ENCODE peak calls at places on chromosomes 12 and 14, in four cellular contexts. One of them, this sample, is unnamed.
A peak's percentile ranks its signal among the peaks of the same experiment; 100 is the strongest.

GRCh38 chr14:42428996-42429395 is 822.3 kb downstream of the LRFN5 start:
- DNase-seq in endothelial cell of umbilical vein: no peak
- DNase-seq in GM12878: peak; percentile 59
- DNase-seq in A549: no peak
- DNase-seq in this sample: no peak

GRCh38 chr12:85558684-85559083 is 277.5 kb downstream of the RASSF9 start:
- DNase-seq in A549: no peak
- DNase-seq in endothelial cell of umbilical vein: no peak
- DNase-seq in GM12878: no peak
- DNase-seq in this sample: no peak

GRCh38 chr12:124480469-124481256 is 86.7 kb downstream of the NCOR2 start:
- DNase-seq in GM12878: peak; percentile 84
- DNase-seq in A549: peak; percentile 28
- DNase-seq in endothelial cell of umbilical vein: no peak
- DNase-seq in this sample: no peak

GRCh38 chr12:125105600-125105999 is 40.4 kb downstream of the AACS start:
- DNase-seq in GM12878: no peak
- DNase-seq in endothelial cell of umbilical vein: no peak
- DNase-seq in A549: no peak
- DNase-seq in this sample: no peak

GRCh38 chr14:105168496-105168978 is at the start of gene JAG2:
- DNase-seq in endothelial cell of umbilical vein: peak; percentile 33
- DNase-seq in A549: peak; percentile 69
- DNase-seq in GM12878: no peak
- DNase-seq in this sample: no peak

GRCh38 chr12:124241776-124242528 is 52.9 kb upstream of the RFLNA start:
- DNase-seq in endothelial cell of umbilical vein: no peak
- DNase-seq in GM12878: no peak
- DNase-seq in A549: no peak
- DNase-seq in this sample: no peak

GRCh38 chr14:64114166-64114565 is 180.0 kb downstream of the ESR2 start:
- DNase-seq in endothelial cell of umbilical vein: no peak
- DNase-seq in A549: no peak
- DNase-seq in GM12878: no peak
- DNase-seq in this sample: peak; percentile 93

GRCh38 chr12:75954076-75954475 is 77.5 kb downstream of the PHLDA1 start:
- DNase-seq in endothelial cell of umbilical vein: peak; percentile 58
- DNase-seq in GM12878: no peak
- DNase-seq in A549: peak; percentile 92
- DNase-seq in this sample: no peak

GRCh38 chr14:62101189-62101588 is 339.0 kb downstream of the SNAPC1 start:
- DNase-seq in endothelial cell of umbilical vein: no peak
- DNase-seq in GM12878: no peak
- DNase-seq in A549: no peak
- DNase-seq in this sample: no peak

GRCh38 chr12:128077917-128078298 is 189.1 kb upstream of the TMEM132C start:
- DNase-seq in A549: no peak
- DNase-seq in GM12878: no peak
- DNase-seq in endothelial cell of umbilical vein: no peak
- DNase-seq in this sample: no peak

GRCh38 chr14:76376878-76377523 is 1.1 kb downstream of the ESRRB start:
- DNase-seq in GM12878: no peak
- DNase-seq in A549: no peak
- DNase-seq in endothelial cell of umbilical vein: no peak
- DNase-seq in this sample: no peak

GRCh38 chr14:21874167-21874566 is 200.5 kb upstream of the OR4E1 start:
- DNase-seq in GM12878: no peak
- DNase-seq in A549: no peak
- DNase-seq in endothelial cell of umbilical vein: peak; percentile 60
- DNase-seq in this sample: no peak

GRCh38 chr12:62346817-62347216 is 86.6 kb downstream of the USP15 start:
- DNase-seq in endothelial cell of umbilical vein: no peak
- DNase-seq in A549: no peak
- DNase-seq in GM12878: no peak
- DNase-seq in this sample: no peak

GRCh38 chr12:10094648-10095047 is 4.1 kb downstream of the CLEC1A start:
- DNase-seq in A549: no peak
- DNase-seq in endothelial cell of umbilical vein: no peak
- DNase-seq in GM12878: no peak
- DNase-seq in this sample: no peak

GRCh38 chr14:51643137-51643536 is 8.6 kb upstream of the FRMD6 start:
- DNase-seq in GM12878: no peak
- DNase-seq in A549: no peak
- DNase-seq in endothelial cell of umbilical vein: no peak
- DNase-seq in this sample: no peak

GRCh38 chr12:1919284-1919683 is 832 bp upstream of the CACNA2D4 start:
- DNase-seq in A549: no peak
- DNase-seq in endothelial cell of umbilical vein: no peak
- DNase-seq in GM12878: no peak
- DNase-seq in this sample: peak; percentile 21

GRCh38 chr12:1918875-1919236 is 404 bp upstream of the CACNA2D4 start:
- DNase-seq in endothelial cell of umbilical vein: no peak
- DNase-seq in A549: no peak
- DNase-seq in GM12878: no peak
- DNase-seq in this sample: no peak

GRCh38 chr12:1918081-1918874 is at the start of gene CACNA2D4:
- DNase-seq in endothelial cell of umbilical vein: no peak
- DNase-seq in GM12878: no peak
- DNase-seq in A549: no peak
- DNase-seq in this sample: peak; percentile 87

GRCh38 chr12:1916396-1917171 is 1.9 kb downstream of the CACNA2D4 start:
- DNase-seq in endothelial cell of umbilical vein: no peak
- DNase-seq in A549: no peak
- DNase-seq in GM12878: no peak
- DNase-seq in this sample: peak; percentile 23

GRCh38 chr12:1917172-1918070 is 1.0 kb downstream of the CACNA2D4 start:
- DNase-seq in endothelial cell of umbilical vein: no peak
- DNase-seq in A549: no peak
- DNase-seq in GM12878: no peak
- DNase-seq in this sample: peak; percentile 88
- TF ChIP-seq POLR2A in endothelial cell of umbilical vein: no peak
- TF ChIP-seq POLR2A in A549: no peak
- TF ChIP-seq POLR2A in GM12878: no peak
- TF ChIP-seq POLR2A in this sample: peak; percentile 19

GRCh38 chr12:120688527-120689071 is 1.6 kb downstream of the MLEC start:
- DNase-seq in endothelial cell of umbilical vein: peak; percentile 72
- DNase-seq in A549: no peak
- DNase-seq in GM12878: no peak
- DNase-seq in this sample: peak; percentile 84

GRCh38 chr12:120687570-120688289 is 781 bp downstream of the MLEC start:
- DNase-seq in GM12878: no peak
- DNase-seq in A549: no peak
- DNase-seq in endothelial cell of umbilical vein: peak; percentile 46
- DNase-seq in this sample: peak; percentile 63

GRCh38 chr12:120690978-120691377 is 4.0 kb downstream of the MLEC start:
- DNase-seq in endothelial cell of umbilical vein: no peak
- DNase-seq in GM12878: no peak
- DNase-seq in A549: no peak
- DNase-seq in this sample: no peak

GRCh38 chr12:120689397-120690082 is 2.6 kb downstream of the MLEC start:
- DNase-seq in GM12878: no peak
- DNase-seq in endothelial cell of umbilical vein: no peak
- DNase-seq in A549: no peak
- DNase-seq in this sample: peak; percentile 37

GRCh38 chr12:120690083-120690450 is 3.1 kb downstream of the MLEC start:
- DNase-seq in endothelial cell of umbilical vein: no peak
- DNase-seq in A549: no peak
- DNase-seq in GM12878: no peak
- DNase-seq in this sample: no peak
- TF ChIP-seq MYC in endothelial cell of umbilical vein: no peak
- TF ChIP-seq MYC in A549: no peak
- TF ChIP-seq MYC in GM12878: no peak
- TF ChIP-seq MYC in this sample: no peak

GRCh38 chr14:50084666-50085065 is 31.7 kb downstream of the VCPKMT start:
- DNase-seq in GM12878: no peak
- DNase-seq in A549: no peak
- DNase-seq in endothelial cell of umbilical vein: no peak
- DNase-seq in this sample: no peak

GRCh38 chr14:50085570-50086315 is 30.6 kb downstream of the VCPKMT start:
- DNase-seq in GM12878: peak; percentile 95
- DNase-seq in endothelial cell of umbilical vein: no peak
- DNase-seq in A549: no peak
- DNase-seq in this sample: no peak

GRCh38 chr14:50082308-50082742 is 34.0 kb downstream of the VCPKMT start:
- DNase-seq in A549: no peak
- DNase-seq in GM12878: no peak
- DNase-seq in endothelial cell of umbilical vein: no peak
- DNase-seq in this sample: no peak

GRCh38 chr14:50083467-50084337 is 32.7 kb downstream of the VCPKMT start:
- DNase-seq in A549: no peak
- DNase-seq in endothelial cell of umbilical vein: no peak
- DNase-seq in GM12878: no peak
- DNase-seq in this sample: no peak

GRCh38 chr14:50082784-50083466 is 33.4 kb downstream of the VCPKMT start:
- DNase-seq in GM12878: peak; percentile 92
- DNase-seq in A549: no peak
- DNase-seq in endothelial cell of umbilical vein: no peak
- DNase-seq in this sample: peak; percentile 23
- TF ChIP-seq POLR2A in GM12878: no peak
- TF ChIP-seq POLR2A in A549: no peak
- TF ChIP-seq POLR2A in endothelial cell of umbilical vein: no peak
- TF ChIP-seq POLR2A in this sample: no peak

GRCh38 chr12:89706551-89707348 is 1.9 kb downstream of the ATP2B1 start:
- DNase-seq in endothelial cell of umbilical vein: peak; percentile 27
- DNase-seq in GM12878: no peak
- DNase-seq in A549: peak; percentile 53
- DNase-seq in this sample: no peak
- TF ChIP-seq MYC in endothelial cell of umbilical vein: no peak
- TF ChIP-seq MYC in GM12878: no peak
- TF ChIP-seq MYC in A549: no peak
- TF ChIP-seq MYC in this sample: no peak

GRCh38 chr14:93974833-93975232 is 1.5 kb downstream of the ASB2 start:
- DNase-seq in endothelial cell of umbilical vein: no peak
- DNase-seq in GM12878: no peak
- DNase-seq in A549: no peak
- DNase-seq in this sample: peak; percentile 74

GRCh38 chr14:93972618-93973205 is 3.7 kb downstream of the ASB2 start:
- DNase-seq in A549: no peak
- DNase-seq in endothelial cell of umbilical vein: no peak
- DNase-seq in GM12878: no peak
- DNase-seq in this sample: no peak

GRCh38 chr14:93974299-93974698 is 2.1 kb downstream of the ASB2 start:
- DNase-seq in A549: no peak
- DNase-seq in endothelial cell of umbilical vein: no peak
- DNase-seq in GM12878: no peak
- DNase-seq in this sample: no peak

GRCh38 chr14:93971635-93972027 is 4.7 kb downstream of the ASB2 start:
- DNase-seq in endothelial cell of umbilical vein: no peak
- DNase-seq in A549: no peak
- DNase-seq in GM12878: no peak
- DNase-seq in this sample: no peak

DNA sequence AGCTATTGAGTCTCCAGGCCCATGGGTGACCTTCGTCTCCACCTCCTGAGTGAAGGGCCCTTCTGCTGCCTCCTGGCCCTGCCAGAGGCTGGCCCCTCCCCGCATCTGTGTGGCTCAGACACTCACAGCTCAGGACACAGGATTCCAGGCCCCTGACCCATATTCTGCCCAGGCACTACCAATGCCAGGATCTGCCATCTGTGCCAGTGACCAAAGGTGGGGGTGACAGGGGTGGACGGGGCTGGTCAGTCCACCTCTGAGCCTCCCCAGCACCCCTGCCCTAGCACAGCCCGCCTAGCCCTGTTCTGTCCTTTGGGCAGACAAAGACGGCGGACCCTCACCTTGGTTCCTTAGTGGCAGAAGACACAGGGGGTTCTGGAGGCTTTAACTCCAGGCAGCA is 2.8 kb downstream of the ASB2 start:
- DNase-seq in endothelial cell of umbilical vein: no peak
- DNase-seq in GM12878: no peak
- DNase-seq in A549: no peak
- DNase-seq in this sample: no peak
- TF ChIP-seq POLR2A in endothelial cell of umbilical vein: no peak
- TF ChIP-seq POLR2A in GM12878: no peak
- TF ChIP-seq POLR2A in A549: no peak
- TF ChIP-seq POLR2A in this sample: no peak

DNA sequence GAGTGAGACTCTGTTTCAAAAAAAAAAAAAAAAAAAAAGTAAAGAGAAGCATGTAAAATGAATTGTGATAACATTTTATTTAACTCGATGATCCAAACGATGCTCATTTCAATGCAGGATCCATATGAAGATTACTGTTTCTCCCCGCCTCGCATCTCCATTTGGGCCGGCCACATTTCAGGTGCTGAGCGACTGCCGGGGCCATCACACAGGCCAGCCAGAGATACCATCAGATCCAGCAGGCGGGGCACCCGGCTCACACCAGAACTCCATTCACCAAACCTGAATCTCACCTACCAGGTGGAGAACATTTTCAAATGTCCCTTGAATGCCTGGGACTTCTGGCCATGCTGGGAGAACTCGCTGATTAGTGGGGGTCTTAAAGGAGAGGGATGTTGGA is 18.0 kb upstream of the FZD10 start:
- DNase-seq in GM12878: no peak
- DNase-seq in endothelial cell of umbilical vein: no peak
- DNase-seq in A549: no peak
- DNase-seq in this sample: no peak
- TF ChIP-seq MYC in GM12878: no peak
- TF ChIP-seq MYC in endothelial cell of umbilical vein: no peak
- TF ChIP-seq MYC in A549: no peak
- TF ChIP-seq MYC in this sample: no peak